ENCODE peak calls at places on chromosome 18, in nine cellular contexts. M is stimulated activated naive CD8-positive, alpha-beta T cell treated with anti-CD3 and anti-CD28 coated beads, Interleukin-15, Interleukin-2, amounts not matched to agents 100 U/mL and 50 U/mL, for 24 hours; S is ecto neural progenitor cell; T is GM19239; P is stimulated activated CD8-positive, alpha-beta memory T cell treated with anti-CD3 and anti-CD28 coated beads, Interleukin-12 subunit alpha, Interleukin-12 subunit beta, amount 100 ng/mL, for 1 hour; D is T-helper 1 cell; R is endothelial cell; B is NCI-H1105; V is activated T-helper 1 cell treated with anti-CD3 and anti-CD28 coated beads, Interleukin-2, amount 50 U/mL, for 16 hours. O is an unnamed sample.
A peak's percentile ranks its signal among the peaks of the same experiment; 100 is the strongest.

GRCh38 chr18:68667121-68667520 is 47.8 kb downstream of the TMX3 start:
- DNase-seq in P (no peak), V (no peak), T (no peak), B (no peak), M (no peak), S (no peak), D (no peak), R (no peak), O (no peak)

GRCh38 chr18:6132751-6133368 is 237.5 kb upstream of the TMEM200C start:
- DNase-seq in S (no peak), P (no peak), V (no peak), R (no peak), T (no peak), B (no peak), M (no peak), D (no peak), O (no peak)

GRCh38 chr18:75297731-75298130 is 87.1 kb downstream of the TSHZ1 start:
- DNase-seq in R (no peak), S (no peak), T (no peak), P (no peak), V (no peak), D (no peak), B (no peak), M (no peak), O (no peak)

GRCh38 chr18:5294113-5294617 is 1.4 kb downstream of the ZBTB14 start:
- DNase-seq in B (no peak), M (peak; percentile 64), V (no peak), S (no peak), R (peak; percentile 27), P (no peak), D (peak; percentile 58), T (peak; percentile 17), O (no peak)

GRCh38 chr18:79546781-79547272 is 132.8 kb upstream of the CTDP1 start:
- DNase-seq in B (no peak), S (no peak), D (no peak), P (no peak), M (no peak), T (no peak), R (no peak), V (no peak), O (no peak)

GRCh38 chr18:35378206-35378795 is 1.2 kb upstream of the ZNF396 start:
- DNase-seq in B (no peak), V (no peak), S (no peak), R (no peak), M (no peak), T (no peak), D (no peak), P (no peak), O (no peak)

GRCh38 chr18:49814147-49814499 is 790 bp upstream of the ACAA2 start:
- DNase-seq in V (peak; percentile 42), P (no peak), R (peak; percentile 46), M (peak; percentile 72), B (peak; percentile 51), T (no peak), D (peak; percentile 85), S (peak; percentile 82), O (peak; percentile 94)

GRCh38 chr18:31497711-31498449 is at the start of gene DSG2:
- DNase-seq in T (peak; percentile 31), S (peak; percentile 82), R (peak; percentile 57), P (no peak), V (no peak), D (no peak), B (peak; percentile 39), M (peak; percentile 42), O (no peak)

GRCh38 chr18:50307738-50308470 is 20.4 kb upstream of the CXXC1 start:
- DNase-seq in V (peak; percentile 74), R (peak; percentile 75), S (peak; percentile 89), D (peak; percentile 93), M (peak; percentile 91), P (peak; percentile 85), B (peak; percentile 94), T (peak; percentile 88), O (no peak)

GRCh38 chr18:32509121-32509520 is 38.4 kb upstream of the GAREM1 start:
- DNase-seq in B (no peak), T (no peak), R (no peak), S (no peak), M (no peak), D (no peak), P (no peak), V (no peak), O (no peak)

GRCh38 chr18:39105095-39105494 is 1539.5 kb upstream of the CELF4 start:
- DNase-seq in S (no peak), P (no peak), R (no peak), V (no peak), B (no peak), T (no peak), D (no peak), M (no peak), O (no peak)

GRCh38 chr18:39960545-39960944 is 1994.5 kb upstream of the PIK3C3 start:
- DNase-seq in R (no peak), D (no peak), B (no peak), S (no peak), M (no peak), V (no peak), T (no peak), P (no peak), O (no peak)

GRCh38 chr18:58223717-58224424 is 179.8 kb downstream of the NEDD4L start:
- DNase-seq in M (no peak), T (no peak), V (no peak), B (no peak), D (no peak), S (no peak), P (no peak), R (no peak), O (peak; percentile 90)

GRCh38 chr18:39966275-39966674 is 1988.8 kb upstream of the PIK3C3 start:
- DNase-seq in S (no peak), T (no peak), V (no peak), B (peak; percentile 7), M (no peak), P (no peak), R (no peak), D (no peak), O (no peak)

GRCh38 chr18:32730620-32731021 is 42.2 kb downstream of the KLHL14 start:
- DNase-seq in V (no peak), B (no peak), T (peak; percentile 4), S (no peak), D (peak; percentile 4), M (no peak), R (no peak), P (no peak), O (no peak)

GRCh38 chr18:57666818-57667497 is 45.3 kb upstream of the NARS1 start:
- DNase-seq in R (no peak), D (no peak), S (no peak), M (no peak), T (no peak), V (no peak), P (no peak), B (no peak), O (no peak)

GRCh38 chr18:35861367-35862114 is 110.9 kb upstream of the RMP24 start:
- DNase-seq in R (no peak), B (no peak), S (no peak), M (no peak), D (no peak), T (no peak), P (no peak), V (no peak), O (peak; percentile 53)

GRCh38 chr18:7566587-7567486 is at the start of gene PTPRM:
- DNase-seq in M (peak; percentile 58), B (peak; percentile 29), T (peak; percentile 72), P (no peak), R (peak; percentile 90), D (peak; percentile 23), S (peak; percentile 87), V (peak; percentile 11), O (peak; percentile 95)

GRCh38 chr18:49959176-49959575 is 145.8 kb upstream of the ACAA2 start:
- DNase-seq in T (peak; percentile 32), S (no peak), B (no peak), P (no peak), V (no peak), D (peak; percentile 16), R (no peak), M (peak; percentile 11), O (no peak)

GRCh38 chr18:23779696-23780303 is 90.5 kb downstream of the LAMA3 start:
- DNase-seq in T (no peak), S (no peak), P (no peak), D (no peak), B (no peak), R (no peak), V (no peak), M (no peak), O (no peak)

GRCh38 chr18:57466307-57466706 is 31.1 kb downstream of the ONECUT2 start:
- DNase-seq in P (no peak), S (no peak), V (no peak), M (no peak), D (no peak), R (no peak), B (no peak), T (no peak), O (peak; percentile 42)

GRCh38 chr18:70998490-70998889 is 709.6 kb downstream of the SOCS6 start:
- DNase-seq in D (no peak), T (no peak), B (no peak), P (no peak), R (no peak), S (no peak), M (no peak), V (no peak), O (no peak)

O was measured in esophagus muscularis mucosa.